ENCODE peak calls at places on chromosomes 7 and 10, in four cellular contexts. J is activated gamma-delta T cell treated with Interleukin-2 at 50 U/mL for 16 hours, V is fibroblast of the conjunctiva, F is fibroblast of pulmonary artery. I is an unnamed sample.

GRCh38 chr10:6588082-6588481 is 8.0 kb upstream of the PRKCQ start:
- DNase-seq in J (no peak), V (no peak), F (no peak), I (no peak)

GRCh38 chr10:132860527-132860926 is 74.6 kb upstream of the NKX6-2 start:
- DNase-seq in V (no peak), J (no peak), F (no peak), I (no peak)

GRCh38 chr7:36633377-36633776 is 90.9 kb downstream of the AOAH start:
- DNase-seq in V (no peak), F (no peak), J (no peak), I (no peak)

GRCh38 chr10:124701435-124701834 is 42.7 kb downstream of the FAM53B start:
- DNase-seq in J (no peak), F (peak), V (peak), I (no peak)

GRCh38 chr7:33874943-33875342 is 30.4 kb upstream of the BMPER start:
- DNase-seq in F (peak), J (no peak), V (peak), I (no peak)

GRCh38 chr7:143383642-143383957 is 2.5 kb downstream of the ZYX start:
- DNase-seq in J (no peak), F (no peak), V (no peak), I (no peak)

GRCh38 chr10:63547628-63548356 is 26.6 kb downstream of the REEP3 start:
- DNase-seq in V (no peak), F (no peak), J (no peak), I (peak)

GRCh38 chr7:29375641-29376562 is 181.3 kb downstream of the CHN2 start:
- DNase-seq in V (peak), F (no peak), J (no peak), I (no peak)

GRCh38 chr7:5420841-5421625 is 2.6 kb downstream of the TNRC18 start:
- DNase-seq in F (no peak), J (no peak), V (no peak), I (peak)

GRCh38 chr7:122602800-122603199 is 96.1 kb downstream of the RNF133 start:
- DNase-seq in V (no peak), J (no peak), F (no peak), I (no peak)

GRCh38 chr10:49115015-49115795 is at the start of gene VSTM4:
- DNase-seq in V (no peak), F (peak), J (no peak), I (peak)

GRCh38 chr10:43899224-43899959 is 250.7 kb upstream of the ZNF32 start:
- DNase-seq in V (no peak), F (no peak), J (no peak), I (peak)

GRCh38 chr7:23299770-23300300 is 696 bp downstream of the MALSU1 start:
- DNase-seq in V (no peak), J (no peak), F (peak), I (peak)

I was measured in SK-N-SH.